ENCODE peak calls at places on chromosome 10, in five cellular contexts. C is tibial nerve, A is testis, U is psoas muscle, W is GM23338. P is an unnamed sample.
A peak's percentile ranks its signal among the peaks of the same experiment; 100 is the strongest.

GRCh38 chr10:6920072-6921019 is 340.3 kb upstream of the PRKCQ start:
- DNase-seq in C (peak; percentile 49), A (peak; percentile 80), U (peak; percentile 79), W (peak; percentile 92), P (peak; percentile 68)

GRCh38 chr10:52871191-52871843 is 98.7 kb upstream of the MBL2 start:
- DNase-seq in C (no peak), W (peak; percentile 43), A (peak; percentile 36), U (no peak), P (no peak)

GRCh38 chr10:394061-394438 is 258.8 kb downstream of the ZMYND11 start:
- DNase-seq in A (no peak), U (no peak), C (no peak), W (no peak), P (peak; percentile 69)

GRCh38 chr10:28327494-28327886 is 24.6 kb upstream of the MPP7 start:
- DNase-seq in U (no peak), W (no peak), C (no peak), A (no peak), P (no peak)

GRCh38 chr10:31912289-31912688 is 16.3 kb downstream of the ARHGAP12 start:
- DNase-seq in A (no peak), U (no peak), W (no peak), C (no peak), P (no peak)

GRCh38 chr10:129501652-129502436 is 34.8 kb downstream of the MGMT start:
- DNase-seq in W (no peak), A (no peak), U (no peak), C (no peak), P (no peak)

GRCh38 chr10:6119962-6120361 is 31.1 kb downstream of the RBM17 start:
- DNase-seq in W (no peak), U (no peak), C (no peak), A (no peak), P (no peak)

GRCh38 chr10:3963191-3963673 is 178.2 kb upstream of the KLF6 start:
- DNase-seq in A (no peak), U (no peak), C (no peak), W (no peak), P (no peak)

GRCh38 chr10:72567884-72568283 is 58.0 kb downstream of the MICU1 start:
- DNase-seq in W (peak; percentile 67), U (no peak), C (no peak), A (no peak), P (no peak)

GRCh38 chr10:61343781-61344180 is 109.4 kb downstream of the TMEM26 start:
- DNase-seq in A (no peak), C (no peak), U (no peak), W (no peak), P (no peak)

GRCh38 chr10:35232509-35232908 is 103.8 kb upstream of the CCNY start:
- DNase-seq in W (no peak), U (no peak), A (no peak), C (no peak), P (no peak)

GRCh38 chr10:104080762-104081161 is 4.9 kb downstream of the COL17A1 start:
- DNase-seq in C (no peak), W (peak; percentile 67), A (peak; percentile 46), U (no peak), P (no peak)

GRCh38 chr10:74437822-74438221 is 286.8 kb downstream of the ADK start:
- DNase-seq in C (no peak), U (no peak), W (no peak), A (no peak), P (no peak)

GRCh38 chr10:113982745-113983144 is 60.9 kb upstream of the ADRB1 start:
- DNase-seq in C (no peak), U (no peak), W (no peak), A (no peak), P (no peak)

GRCh38 chr10:124343351-124344265 is 75.1 kb downstream of the OAT start:
- DNase-seq in A (no peak), C (no peak), U (no peak), W (no peak), P (no peak)

GRCh38 chr10:124341768-124342135 is 77.0 kb downstream of the OAT start:
- DNase-seq in W (no peak), A (no peak), C (no peak), U (no peak), P (no peak)

GRCh38 chr10:124342821-124343170 is 75.9 kb downstream of the OAT start:
- DNase-seq in A (no peak), W (no peak), U (no peak), C (no peak), P (no peak)

GRCh38 chr10:124344266-124344590 is 74.5 kb downstream of the OAT start:
- DNase-seq in W (no peak), U (no peak), A (no peak), C (no peak), P (no peak)

GRCh38 chr10:124342136-124342820 is 76.4 kb downstream of the OAT start:
- DNase-seq in U (no peak), A (no peak), W (no peak), C (no peak), P (no peak)
- H3K27ac ChIP-seq in U (no peak overlapping the region), A (no peak overlapping the region), W (no peak overlapping the region), C (no peak overlapping the region), P (no peak overlapping the region)

GRCh38 chr10:124347956-124348355 is 70.8 kb downstream of the OAT start:
- DNase-seq in A (no peak), C (no peak), W (peak; percentile 57), U (no peak), P (no peak)
- H3K27ac ChIP-seq in A (no peak overlapping the region), C (no peak overlapping the region), W (no peak overlapping the region), U (no peak overlapping the region), P (no peak overlapping the region)

DNA sequence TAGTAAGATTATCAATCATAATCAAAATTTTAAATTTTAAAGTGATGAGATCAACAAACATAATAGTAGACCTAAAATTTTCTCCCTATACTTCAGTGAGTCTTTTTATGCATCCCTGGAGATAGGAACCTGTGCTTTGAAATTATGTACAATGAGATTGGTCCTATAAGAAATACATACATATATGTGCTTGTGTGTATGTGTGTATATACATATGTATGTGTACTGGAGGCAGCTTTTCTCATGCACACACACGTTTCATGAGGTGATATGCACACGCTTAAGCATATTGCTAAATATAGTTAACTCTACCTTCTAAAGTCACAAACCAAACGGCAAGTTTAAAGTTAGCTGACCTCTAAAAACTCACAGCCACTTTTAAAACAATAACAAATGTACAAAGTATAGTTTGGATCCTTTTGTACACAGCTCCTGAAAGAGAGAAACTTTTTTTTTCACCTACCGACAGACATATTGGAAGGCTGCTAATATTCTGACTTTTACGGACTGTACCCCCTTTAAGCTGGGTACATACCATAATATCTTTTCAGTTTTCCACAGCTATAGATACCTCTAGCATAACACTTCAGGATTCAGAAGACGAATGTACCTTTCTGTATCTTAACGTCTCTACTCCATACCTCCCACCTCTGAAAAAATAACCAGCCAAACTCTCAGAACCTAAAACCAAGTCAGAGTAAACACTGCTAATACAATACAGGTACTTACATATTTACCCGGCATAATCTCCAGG is 3.3 kb downstream of the ITGB1 start:
- DNase-seq in W (no peak), A (no peak), C (no peak), U (no peak), P (no peak)
- H3K27ac ChIP-seq in W (peak overlapping the region; percentile 15), A (no peak overlapping the region), C (peak overlapping the region; percentile 41), U (peak overlapping the region; percentile 98), P (no peak overlapping the region)

DNA sequence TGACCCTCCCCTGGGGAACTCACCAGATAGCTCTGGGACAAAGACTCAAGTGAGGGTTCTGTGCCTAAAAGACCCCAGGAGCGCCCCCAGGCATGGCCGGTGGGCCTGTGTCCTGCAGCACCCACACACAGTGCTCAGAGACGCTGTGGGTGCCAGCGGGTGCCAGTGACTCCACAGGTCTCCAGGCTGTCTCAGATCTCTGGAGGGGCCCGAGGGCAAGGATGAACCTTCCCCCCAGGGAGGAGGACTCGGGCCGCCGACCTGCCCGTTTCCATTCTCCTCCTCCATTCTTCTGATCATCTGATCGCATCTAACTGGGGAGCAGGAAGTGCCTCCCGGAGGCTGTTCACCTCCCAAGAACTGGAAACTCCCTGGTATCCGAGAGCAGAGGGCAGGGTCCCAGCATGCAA is 980 bp downstream of the ADAM8 start:
- DNase-seq in C (no peak), W (no peak), U (no peak), A (no peak), P (no peak)
- H3K27ac ChIP-seq in C (no peak overlapping the region), W (no peak overlapping the region), U (no peak overlapping the region), A (no peak overlapping the region), P (no peak overlapping the region)

DNA sequence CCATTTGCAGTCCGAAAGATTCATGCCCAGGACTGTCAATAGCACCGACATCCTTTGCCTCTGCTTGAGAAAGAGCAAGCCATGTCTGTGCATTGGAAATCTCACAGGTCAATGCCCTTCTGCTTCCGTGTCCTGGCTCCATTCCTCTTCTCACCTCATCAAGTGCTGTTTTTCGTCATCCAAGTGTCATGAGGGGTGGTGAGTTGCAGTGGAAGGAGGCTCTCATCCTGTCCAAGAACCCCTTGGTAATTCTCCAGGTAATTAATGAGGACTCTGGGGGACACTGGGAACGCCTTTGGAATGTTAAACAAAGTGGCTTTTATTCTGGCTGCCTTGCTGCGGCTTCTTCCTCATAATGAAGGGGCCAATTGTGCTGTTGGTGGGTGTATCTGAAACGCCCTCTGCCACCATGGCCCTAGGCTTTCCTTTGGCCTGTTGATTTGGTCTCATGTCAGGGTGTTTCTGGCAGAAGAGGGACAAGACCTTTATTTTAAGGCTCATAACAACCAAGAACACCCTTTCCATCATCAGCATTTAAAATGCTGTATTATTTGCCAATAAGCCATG is 57.7 kb downstream of the PPP1R3C start:
- DNase-seq in W (no peak), A (no peak), C (no peak), U (no peak), P (no peak)
- H3K27ac ChIP-seq in W (no peak overlapping the region), A (no peak overlapping the region), C (no peak overlapping the region), U (peak overlapping the region; percentile 48), P (peak overlapping the region; percentile 77)

DNA sequence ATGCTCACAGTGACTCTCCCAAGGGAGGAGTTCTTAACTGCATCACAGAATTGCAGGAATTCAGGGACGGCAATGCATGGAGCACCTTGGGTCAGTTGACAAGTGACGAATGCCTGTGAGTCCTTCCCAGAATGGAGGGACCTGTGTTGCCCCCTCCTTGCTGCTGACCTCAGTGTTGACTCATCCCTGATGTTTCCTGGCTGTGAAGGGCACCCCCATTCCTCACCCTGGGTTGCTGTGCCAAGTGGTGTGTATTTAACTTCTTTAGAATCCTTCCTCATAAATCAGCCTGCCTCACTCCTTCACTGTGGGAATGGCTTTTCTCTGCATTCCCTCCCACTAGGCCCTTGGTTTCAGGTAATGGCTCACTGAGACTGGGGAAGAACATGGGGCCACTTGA is 98.9 kb downstream of the LRMDA start:
- DNase-seq in A (no peak), C (no peak), W (no peak), U (no peak), P (no peak)
- H3K27ac ChIP-seq in A (no peak overlapping the region), C (no peak overlapping the region), W (no peak overlapping the region), U (no peak overlapping the region), P (no peak overlapping the region)

DNA sequence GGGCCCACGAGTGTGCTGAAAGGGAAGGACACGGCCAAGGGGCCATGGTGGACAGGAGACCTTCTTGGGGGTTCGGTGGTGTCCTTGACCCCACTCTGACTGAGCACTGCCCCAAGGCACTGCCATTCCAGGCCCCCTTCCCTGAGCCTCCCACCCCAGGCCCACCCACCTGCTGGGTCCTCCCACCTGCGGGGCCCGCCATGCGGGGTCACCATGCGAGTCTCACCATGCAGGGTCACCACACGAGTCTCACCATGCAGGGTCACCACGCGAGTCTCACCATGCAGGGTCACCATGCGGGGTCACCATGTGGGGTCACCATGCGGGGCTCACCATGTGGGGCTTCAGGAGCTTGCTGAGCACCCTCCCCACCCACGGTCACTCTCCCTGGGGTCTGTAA is 76.3 kb downstream of the LHPP start:
- DNase-seq in W (no peak), A (no peak), U (peak; percentile 42), C (no peak), P (no peak)
- H3K27ac ChIP-seq in W (no peak overlapping the region), A (peak overlapping the region; percentile 4), U (no peak overlapping the region), C (no peak overlapping the region), P (no peak overlapping the region)

P was measured in caudate nucleus.